ENCODE peak calls at places on chromosomes 5 and 9, in ten cellular contexts. G is stimulated activated CD8-positive, alpha-beta memory T cell treated with anti-CD3 and anti-CD28 coated beads, Interleukin-4, amount 100 ng/mL, for 4 hours; F is activated effector memory CD4-positive, alpha-beta T cell treated with anti-CD3 and anti-CD28 coated beads, Interleukin-2, amount 50 U/mL, for 16 hours; T is NCI-H2029; B is coronary artery; P is COR-L47; E is heart left ventricle; R is iris pigment epithelial cell; O is substantia nigra; V is ELR. Q is an unnamed sample.

GRCh38 chr9:135137398-135137832 is 49.9 kb downstream of the OLFM1 start:
- DNase-seq in V (no peak), O (no peak), R (no peak), G (no peak), F (no peak), P (no peak), T (no peak), E (peak), B (no peak), Q (no peak)

GRCh38 chr9:8558176-8558575 is 758.6 kb upstream of the DMAC1 start:
- DNase-seq in V (no peak), G (no peak), O (no peak), P (no peak), R (peak), F (no peak), T (no peak), E (no peak), B (no peak), Q (no peak)

GRCh38 chr9:69339620-69340019 is 14.6 kb downstream of the ENTREP1 start:
- DNase-seq in P (no peak), R (no peak), B (no peak), E (no peak), F (no peak), O (no peak), G (no peak), T (no peak), V (no peak), Q (no peak)

GRCh38 chr5:65034782-65035181 is 266.1 kb downstream of the CWC27 start:
- DNase-seq in O (no peak), R (no peak), P (no peak), E (no peak), B (no peak), F (no peak), V (no peak), G (no peak), T (no peak), Q (no peak)

GRCh38 chr9:93188426-93189368 is 4.8 kb downstream of the WNK2 start:
- DNase-seq in G (no peak), F (no peak), O (no peak), P (no peak), E (peak), B (no peak), V (no peak), R (no peak), T (no peak), Q (no peak)

GRCh38 chr5:1464096-1464446 is 18.8 kb upstream of the SLC6A3 start:
- DNase-seq in V (no peak), B (no peak), G (no peak), O (no peak), E (no peak), T (no peak), R (no peak), F (peak), P (no peak), Q (no peak)

GRCh38 chr9:4020038-4020746 is 279.7 kb downstream of the GLIS3 start:
- DNase-seq in E (no peak), F (no peak), R (peak), B (no peak), O (no peak), T (no peak), P (no peak), G (no peak), V (peak), Q (no peak)

GRCh38 chr5:168642019-168642418 is 62.9 kb upstream of the PANK3 start:
- DNase-seq in P (no peak), B (no peak), F (no peak), E (no peak), O (no peak), T (no peak), V (no peak), R (no peak), G (no peak), Q (no peak)

GRCh38 chr5:138186002-138186447 is 7.1 kb downstream of the KIF20A start:
- DNase-seq in O (no peak), E (no peak), F (no peak), P (no peak), B (no peak), G (no peak), R (no peak), V (no peak), T (no peak), Q (no peak)

GRCh38 chr5:96324708-96325107 is 108.3 kb downstream of the PCSK1 start:
- DNase-seq in T (peak), B (no peak), O (no peak), V (peak), F (no peak), E (no peak), P (no peak), R (peak), G (no peak), Q (no peak)

GRCh38 chr5:61805101-61805500 is 473.0 kb downstream of the ZSWIM6 start:
- DNase-seq in F (no peak), O (no peak), R (peak), G (no peak), V (peak), B (no peak), P (no peak), T (no peak), E (no peak), Q (no peak)

GRCh38 chr9:90925581-90926257 is 124.1 kb downstream of the SYK start:
- DNase-seq in B (no peak), V (peak), R (peak), E (no peak), P (no peak), G (no peak), F (no peak), T (no peak), O (no peak), Q (no peak)

GRCh38 chr9:27261517-27262211 is 35.3 kb downstream of the EQTN start:
- DNase-seq in E (no peak), V (no peak), O (no peak), T (no peak), F (no peak), R (peak), P (no peak), G (no peak), B (no peak), Q (no peak)

GRCh38 chr5:51279983-51280382 is 103.3 kb upstream of the ISL1 start:
- DNase-seq in E (no peak), F (no peak), V (no peak), R (no peak), T (no peak), B (no peak), G (no peak), P (peak), O (no peak), Q (no peak)

GRCh38 chr9:1050125-1050895 is at the start of gene DMRT2:
- DNase-seq in V (peak), T (peak), G (no peak), E (peak), F (peak), R (peak), O (peak), P (peak), B (no peak), Q (peak)

GRCh38 chr5:75668988-75669760 is 48.1 kb downstream of the POC5 start:
- DNase-seq in O (no peak), R (peak), E (no peak), G (no peak), F (peak), T (peak), V (peak), P (peak), B (no peak), Q (no peak)

GRCh38 chr5:172720655-172721054 is 50.3 kb downstream of the DUSP1 start:
- DNase-seq in V (no peak), R (no peak), T (no peak), O (no peak), G (no peak), F (no peak), B (no peak), E (peak), P (no peak), Q (no peak)

GRCh38 chr9:120569556-120569955 is 10.4 kb downstream of the CDK5RAP2 start:
- DNase-seq in G (no peak), B (no peak), R (no peak), P (no peak), T (no peak), V (no peak), O (no peak), E (no peak), F (no peak), Q (no peak)

GRCh38 chr5:126106032-126106431 is 317.2 kb upstream of the GRAMD2B start:
- DNase-seq in O (no peak), B (no peak), R (peak), V (peak), P (no peak), T (no peak), G (no peak), F (no peak), E (no peak), Q (no peak)

GRCh38 chr5:176837707-176838115 is 27.4 kb downstream of the UNC5A start:
- DNase-seq in V (peak), G (peak), F (peak), P (no peak), T (no peak), B (no peak), O (peak), R (peak), E (peak), Q (peak)

GRCh38 chr9:88870627-88871026 is 120.6 kb upstream of the S1PR3 start:
- DNase-seq in T (no peak), O (no peak), G (no peak), V (no peak), F (no peak), P (no peak), B (no peak), E (no peak), R (no peak), Q (no peak)

GRCh38 chr5:38692780-38693507 is 136.5 kb upstream of the LIFR start:
- DNase-seq in V (no peak), E (no peak), R (no peak), F (no peak), G (no peak), P (no peak), T (no peak), O (no peak), B (no peak), Q (no peak)

GRCh38 chr5:52751137-52751536 is 36.6 kb upstream of the ITGA1 start:
- DNase-seq in F (no peak), R (peak), P (no peak), G (no peak), E (no peak), B (no peak), T (no peak), V (no peak), O (no peak), Q (no peak)

GRCh38 chr9:3948826-3949578 is 350.9 kb downstream of the GLIS3 start:
- DNase-seq in O (no peak), F (no peak), R (peak), G (no peak), P (no peak), V (peak), B (no peak), E (no peak), T (no peak), Q (no peak)

GRCh38 chr9:88189371-88189770 is 51.1 kb upstream of the SPATA31C2 start:
- DNase-seq in P (no peak), O (no peak), E (no peak), G (no peak), V (no peak), B (no peak), T (no peak), R (no peak), F (no peak), Q (no peak)

GRCh38 chr5:127739807-127740384 is 36.7 kb downstream of the CCDC192 start:
- DNase-seq in B (no peak), R (no peak), T (no peak), F (no peak), V (no peak), P (no peak), O (no peak), G (no peak), E (no peak), Q (no peak)

GRCh38 chr5:79605560-79605959 is 6.7 kb upstream of the TENT2 start:
- DNase-seq in G (no peak), V (no peak), F (no peak), P (no peak), O (no peak), B (no peak), T (no peak), R (no peak), E (no peak), Q (no peak)

GRCh38 chr5:135568923-135569360 is 9.8 kb downstream of the CXCL14 start:
- DNase-seq in B (no peak), P (no peak), R (no peak), E (no peak), O (no peak), V (no peak), F (no peak), G (no peak), T (no peak), Q (no peak)

GRCh38 chr9:120856700-120857099 is 14.0 kb upstream of the PSMD5 start:
- DNase-seq in B (no peak), O (no peak), G (no peak), F (no peak), T (peak), R (no peak), V (no peak), E (no peak), P (peak), Q (no peak)

GRCh38 chr5:124583469-124584350 is 162.7 kb downstream of the ZNF608 start:
- DNase-seq in T (peak), F (peak), P (no peak), G (no peak), O (no peak), V (peak), R (peak), B (no peak), E (no peak), Q (no peak)

GRCh38 chr9:120974181-120974580 is 47.6 kb upstream of the TRAF1 start:
- DNase-seq in R (peak), G (no peak), B (no peak), P (no peak), T (no peak), O (no peak), E (no peak), V (no peak), F (no peak), Q (no peak)